ENCODE peak calls at places on chromosomes 13 and 19, in five cellular contexts. D, Q, J, Z and E are unnamed samples.

GRCh38 chr13:112182831-112183543 is 116.0 kb downstream of the SOX1 start:
- DNase-seq in J (no peak), D (no peak), Z (no peak), Q (no peak), E (no peak)

GRCh38 chr13:112651750-112652511 is 37.9 kb upstream of the ATP11A start:
- DNase-seq in Z (no peak), J (no peak), D (no peak), Q (no peak), E (no peak)

GRCh38 chr19:29878973-29879654 is 62.9 kb upstream of the URI1 start:
- DNase-seq in Z (peak; percentile 46), J (no peak), D (no peak), Q (no peak), E (no peak)

GRCh38 chr19:35306473-35307246 is 14.7 kb downstream of the MAG start:
- DNase-seq in Q (no peak), D (no peak), J (no peak), Z (no peak), E (no peak)

GRCh38 chr19:47511128-47511517 is 3.7 kb downstream of the NAPA start:
- DNase-seq in Q (peak; percentile 65), Z (no peak), D (no peak), J (no peak), E (no peak)

GRCh38 chr13:42852102-42852501 is 70.7 kb downstream of the FAM216B start:
- DNase-seq in Q (no peak), D (no peak), J (no peak), Z (no peak), E (no peak)

GRCh38 chr13:30739646-30740642 is 4.6 kb downstream of the ALOX5AP start:
- DNase-seq in Z (peak; percentile 38), J (no peak), D (no peak), Q (peak; percentile 27), E (no peak)

GRCh38 chr13:46909037-46909436 is 12.2 kb upstream of the HTR2A start:
- DNase-seq in J (no peak), Z (peak; percentile 75), D (no peak), Q (no peak), E (no peak)

GRCh38 chr13:44649118-44649455 is 73.0 kb upstream of the TSC22D1 start:
- DNase-seq in D (no peak), J (peak; percentile 11), Z (no peak), Q (no peak), E (no peak)

GRCh38 chr19:17275441-17276175 is 6.1 kb upstream of the ANKLE1 start:
- DNase-seq in J (no peak), Z (no peak), D (no peak), Q (no peak), E (no peak)

GRCh38 chr19:49337267-49338022 is 2.2 kb downstream of the CD37 start:
- DNase-seq in D (no peak), Q (no peak), J (no peak), Z (no peak), E (no peak)

GRCh38 chr19:30214651-30215051 is 157.5 kb upstream of the ZNF536 start:
- DNase-seq in Z (no peak), J (no peak), D (no peak), Q (no peak), E (no peak)

GRCh38 chr19:48853483-48853882 is 14.9 kb downstream of the PLEKHA4 start:
- DNase-seq in Q (no peak), D (no peak), J (no peak), Z (no peak), E (no peak)

GRCh38 chr13:111328111-111328802 is 7.8 kb downstream of the TEX29 start:
- DNase-seq in Q (no peak), J (no peak), Z (no peak), D (no peak), E (no peak)

GRCh38 chr13:97434417-97435296 is 688 bp downstream of the RAP2A start:
- DNase-seq in Z (no peak), J (peak; percentile 68), Q (peak; percentile 37), D (peak; percentile 23), E (peak; percentile 44)

GRCh38 chr13:110109140-110109783 is 197.7 kb downstream of the COL4A1 start:
- DNase-seq in D (no peak), J (no peak), Z (no peak), Q (no peak), E (no peak)
- TF ChIP-seq CTCF in D (no peak), J (no peak), Z (no peak), Q (no peak), E (no peak)

GRCh38 chr19:10819124-10820060 is 16.6 kb downstream of the TMED1 start:
- DNase-seq in D (no peak), J (no peak), Z (no peak), Q (peak; percentile 50), E (no peak)

GRCh38 chr19:10816691-10817090 is 19.3 kb downstream of the TMED1 start:
- DNase-seq in Z (no peak), D (no peak), J (no peak), Q (no peak), E (no peak)

GRCh38 chr19:10817291-10818038 is 18.5 kb downstream of the TMED1 start:
- DNase-seq in D (no peak), Q (peak; percentile 33), Z (peak; percentile 94), J (no peak), E (no peak)

GRCh38 chr19:10818306-10819123 is 17.5 kb downstream of the TMED1 start:
- DNase-seq in D (no peak), J (no peak), Q (no peak), Z (no peak), E (no peak)

DNA sequence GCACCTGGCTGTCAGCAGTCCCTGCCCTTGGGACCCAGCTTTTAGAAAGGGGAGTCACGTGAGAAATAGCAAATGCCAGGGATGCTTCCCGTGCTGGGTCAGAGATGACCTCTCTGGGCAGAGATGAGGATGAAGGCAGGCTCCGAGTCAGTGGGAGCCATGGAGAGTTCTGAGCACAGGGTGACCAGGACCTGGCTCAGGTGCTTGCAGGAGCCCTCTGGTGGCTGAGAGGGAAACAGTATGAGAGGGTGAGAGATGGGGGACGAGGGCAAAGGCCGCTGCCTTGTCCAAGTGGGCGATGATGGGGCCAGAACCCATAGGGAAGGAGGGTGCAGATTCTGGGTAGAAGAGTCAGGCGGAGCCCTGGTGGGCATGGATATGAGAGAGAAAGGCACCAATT is 15.8 kb downstream of the TMED1 start:
- DNase-seq in J (no peak), D (no peak), Z (no peak), Q (no peak), E (no peak)
- TF ChIP-seq CTCF in J (no peak), D (no peak), Z (peak; percentile 32), Q (no peak), E (peak; percentile 40)

GRCh38 chr13:80033286-80033685 is 307.6 kb downstream of the SPRY2 start:
- DNase-seq in Z (no peak), Q (no peak), D (no peak), J (no peak), E (no peak)

GRCh38 chr13:80029170-80029569 is 311.8 kb downstream of the SPRY2 start:
- DNase-seq in Z (no peak), J (no peak), D (no peak), Q (no peak), E (no peak)

GRCh38 chr13:80035096-80035495 is 305.8 kb downstream of the SPRY2 start:
- DNase-seq in Z (no peak), D (no peak), Q (no peak), J (no peak), E (no peak)

DNA sequence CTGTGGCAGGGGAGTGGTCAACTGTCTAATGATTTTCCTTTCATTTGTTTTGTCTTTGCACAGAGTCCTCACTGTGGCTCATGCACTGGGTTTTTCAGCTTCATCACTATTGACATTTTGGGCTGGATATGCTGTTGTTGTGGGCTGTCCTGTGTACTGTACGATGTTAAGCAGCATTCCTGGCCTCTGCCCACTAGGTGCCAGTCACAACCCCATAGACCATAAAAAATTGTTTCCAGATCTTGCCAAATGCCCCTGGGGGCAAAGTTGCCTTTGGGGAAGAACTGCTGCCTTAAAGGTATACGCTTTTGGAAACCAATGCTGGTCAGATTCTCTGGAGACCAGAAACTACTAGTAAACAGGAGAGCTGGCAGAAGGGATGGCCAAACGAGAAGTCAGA is 310.4 kb downstream of the SPRY2 start:
- DNase-seq in D (no peak), J (no peak), Q (no peak), Z (no peak), E (no peak)
- TF ChIP-seq CTCF in D (no peak), J (no peak), Q (no peak), Z (peak; percentile 30), E (no peak)

GRCh38 chr19:14475251-14476073 is at the start of gene PTGER1:
- DNase-seq in Z (no peak), D (no peak), J (peak; percentile 55), Q (no peak), E (no peak)
- TF ChIP-seq CTCF in Z (peak; percentile 45), D (no peak), J (no peak), Q (no peak), E (peak; percentile 52)

GRCh38 chr19:43572172-43572588 is 3.1 kb downstream of the XRCC1 start:
- DNase-seq in Z (no peak), Q (no peak), D (no peak), J (no peak), E (no peak)

GRCh38 chr19:43575156-43575950 is at the start of the genes PINLYP and XRCC1:
- DNase-seq in J (peak; percentile 96), Q (peak; percentile 98), Z (peak; percentile 90), D (peak; percentile 96), E (peak; percentile 91)

GRCh38 chr19:43564800-43565199 is 10.5 kb downstream of the XRCC1 start:
- DNase-seq in Z (no peak), Q (no peak), J (no peak), D (no peak), E (no peak)

GRCh38 chr19:43574424-43575155 is 737 bp downstream of the XRCC1 start:
- DNase-seq in J (no peak), D (no peak), Z (no peak), Q (no peak), E (no peak)

GRCh38 chr19:43570174-43570791 is 5.0 kb downstream of the XRCC1 start:
- DNase-seq in J (no peak), Q (no peak), D (no peak), Z (no peak), E (no peak)
- TF ChIP-seq CTCF in J (no peak), Q (no peak), D (no peak), Z (no peak), E (no peak)

GRCh38 chr13:28718538-28719226 is at the start of gene SLC46A3:
- DNase-seq in Z (peak; percentile 95), Q (peak; percentile 92), D (peak; percentile 91), J (peak; percentile 99), E (peak; percentile 95)
- TF ChIP-seq CTCF in Z (no peak), Q (no peak), D (no peak), J (no peak), E (peak; percentile 36)

DNA sequence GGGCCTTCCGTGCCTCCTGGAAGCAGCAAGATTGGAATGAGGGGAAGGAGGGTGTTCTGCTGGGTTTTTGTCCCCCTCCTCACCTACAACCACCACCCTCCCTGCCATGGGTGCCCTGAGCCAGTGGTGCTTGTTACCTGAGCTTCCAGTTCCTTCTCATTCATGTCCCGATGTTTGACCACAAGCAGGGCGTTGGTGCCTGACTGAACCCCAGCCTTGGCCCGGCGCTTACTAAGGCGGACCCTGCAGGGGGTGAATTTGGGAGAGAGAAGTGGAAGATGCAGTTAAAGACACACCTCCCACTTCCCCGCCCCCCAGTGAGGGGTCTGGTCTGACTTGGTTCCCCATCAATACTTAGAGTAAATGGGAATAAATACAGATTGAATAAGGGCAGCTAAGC is 4.3 kb downstream of the PAF1 start:
- DNase-seq in D (no peak), J (no peak), Q (no peak), Z (no peak), E (no peak)
- TF ChIP-seq CTCF in D (no peak), J (no peak), Q (no peak), Z (no peak), E (no peak)

GRCh38 chr13:94988654-94989053 is 276.3 kb upstream of the SOX21 start:
- DNase-seq in Q (no peak), J (no peak), Z (no peak), D (no peak), E (no peak)
- TF ChIP-seq CTCF in Q (no peak), J (no peak), Z (no peak), D (no peak), E (no peak)